ENCODE peak calls at places on chromosomes 1 and 21, in seven cellular contexts. One of them, this sample, is unnamed.

GRCh38 chr1:10841059-10841458 is 44.6 kb upstream of the CASZ1 start:
- DNase-seq in breast epithelium: no peak
- DNase-seq in suprapubic skin: no peak
- DNase-seq in WERI-Rb-1: no peak
- DNase-seq in astrocyte: no peak
- DNase-seq in tibial nerve: no peak
- DNase-seq in CD8-positive, alpha-beta T cell: no peak
- DNase-seq in this sample: no peak

GRCh38 chr1:36151133-36151844 is 2.0 kb upstream of the TRAPPC3 start:
- DNase-seq in CD8-positive, alpha-beta T cell: no peak
- DNase-seq in breast epithelium: no peak
- DNase-seq in suprapubic skin: no peak
- DNase-seq in tibial nerve: no peak
- DNase-seq in astrocyte: no peak
- DNase-seq in WERI-Rb-1: no peak
- DNase-seq in this sample: no peak

GRCh38 chr1:15975358-15975804 is 520 bp downstream of the ZBTB17 start:
- DNase-seq in CD8-positive, alpha-beta T cell: peak; percentile 71
- DNase-seq in WERI-Rb-1: peak; percentile 74
- DNase-seq in astrocyte: peak; percentile 32
- DNase-seq in suprapubic skin: no peak
- DNase-seq in tibial nerve: no peak
- DNase-seq in breast epithelium: no peak
- DNase-seq in this sample: no peak

GRCh38 chr1:51072651-51073050 is 29.4 kb upstream of the C1orf185 start:
- DNase-seq in suprapubic skin: no peak
- DNase-seq in breast epithelium: no peak
- DNase-seq in WERI-Rb-1: no peak
- DNase-seq in tibial nerve: no peak
- DNase-seq in CD8-positive, alpha-beta T cell: no peak
- DNase-seq in astrocyte: no peak
- DNase-seq in this sample: no peak

GRCh38 chr1:47785561-47786271 is 211.5 kb downstream of the TRABD2B start:
- DNase-seq in WERI-Rb-1: peak; percentile 42
- DNase-seq in CD8-positive, alpha-beta T cell: no peak
- DNase-seq in suprapubic skin: no peak
- DNase-seq in breast epithelium: no peak
- DNase-seq in tibial nerve: peak; percentile 23
- DNase-seq in astrocyte: no peak
- DNase-seq in this sample: no peak

GRCh38 chr1:111402083-111402482 is 25.5 kb downstream of the OVGP1 start:
- DNase-seq in CD8-positive, alpha-beta T cell: no peak
- DNase-seq in tibial nerve: no peak
- DNase-seq in breast epithelium: no peak
- DNase-seq in WERI-Rb-1: no peak
- DNase-seq in astrocyte: no peak
- DNase-seq in suprapubic skin: no peak
- DNase-seq in this sample: no peak

GRCh38 chr1:182752077-182752826 is 37.3 kb upstream of the NPL start:
- DNase-seq in astrocyte: peak; percentile 94
- DNase-seq in breast epithelium: no peak
- DNase-seq in suprapubic skin: no peak
- DNase-seq in tibial nerve: no peak
- DNase-seq in WERI-Rb-1: no peak
- DNase-seq in CD8-positive, alpha-beta T cell: no peak
- DNase-seq in this sample: no peak

GRCh38 chr1:230509281-230509977 is 83.3 kb upstream of the PGBD5 start:
- DNase-seq in breast epithelium: no peak
- DNase-seq in tibial nerve: no peak
- DNase-seq in astrocyte: peak; percentile 94
- DNase-seq in suprapubic skin: no peak
- DNase-seq in WERI-Rb-1: no peak
- DNase-seq in CD8-positive, alpha-beta T cell: no peak
- DNase-seq in this sample: no peak

GRCh38 chr1:212727386-212728181 is 27.9 kb upstream of the BATF3 start:
- DNase-seq in WERI-Rb-1: no peak
- DNase-seq in CD8-positive, alpha-beta T cell: no peak
- DNase-seq in suprapubic skin: no peak
- DNase-seq in astrocyte: peak; percentile 93
- DNase-seq in breast epithelium: no peak
- DNase-seq in tibial nerve: no peak
- DNase-seq in this sample: no peak

GRCh38 chr1:204128464-204128963 is 23.3 kb downstream of the ETNK2 start:
- DNase-seq in astrocyte: no peak
- DNase-seq in tibial nerve: no peak
- DNase-seq in suprapubic skin: no peak
- DNase-seq in breast epithelium: no peak
- DNase-seq in WERI-Rb-1: no peak
- DNase-seq in CD8-positive, alpha-beta T cell: no peak
- DNase-seq in this sample: no peak

GRCh38 chr1:85058311-85058710 is 10.0 kb upstream of the MCOLN3 start:
- DNase-seq in CD8-positive, alpha-beta T cell: no peak
- DNase-seq in WERI-Rb-1: no peak
- DNase-seq in astrocyte: no peak
- DNase-seq in suprapubic skin: no peak
- DNase-seq in breast epithelium: no peak
- DNase-seq in tibial nerve: no peak
- DNase-seq in this sample: no peak

GRCh38 chr1:236522937-236523703 is 662 bp upstream of the LGALS8 start:
- DNase-seq in suprapubic skin: no peak
- DNase-seq in WERI-Rb-1: no peak
- DNase-seq in tibial nerve: peak; percentile 7
- DNase-seq in astrocyte: no peak
- DNase-seq in breast epithelium: peak; percentile 20
- DNase-seq in CD8-positive, alpha-beta T cell: no peak
- DNase-seq in this sample: peak; percentile 58

GRCh38 chr1:90507173-90507572 is 209.9 kb downstream of the BARHL2 start:
- DNase-seq in WERI-Rb-1: no peak
- DNase-seq in suprapubic skin: no peak
- DNase-seq in astrocyte: no peak
- DNase-seq in tibial nerve: no peak
- DNase-seq in CD8-positive, alpha-beta T cell: no peak
- DNase-seq in breast epithelium: no peak
- DNase-seq in this sample: no peak

GRCh38 chr21:14889080-14889805 is 175.6 kb downstream of the NRIP1 start:
- DNase-seq in breast epithelium: no peak
- DNase-seq in suprapubic skin: no peak
- DNase-seq in CD8-positive, alpha-beta T cell: no peak
- DNase-seq in astrocyte: peak; percentile 79
- DNase-seq in tibial nerve: peak; percentile 56
- DNase-seq in WERI-Rb-1: no peak
- DNase-seq in this sample: no peak

GRCh38 chr1:229819091-229819490 is 193.0 kb downstream of the URB2 start:
- DNase-seq in astrocyte: no peak
- DNase-seq in CD8-positive, alpha-beta T cell: no peak
- DNase-seq in suprapubic skin: no peak
- DNase-seq in tibial nerve: no peak
- DNase-seq in breast epithelium: no peak
- DNase-seq in WERI-Rb-1: no peak
- DNase-seq in this sample: no peak

GRCh38 chr1:181718034-181718433 is 234.7 kb downstream of the CACNA1E start:
- DNase-seq in breast epithelium: no peak
- DNase-seq in CD8-positive, alpha-beta T cell: no peak
- DNase-seq in astrocyte: no peak
- DNase-seq in tibial nerve: no peak
- DNase-seq in WERI-Rb-1: no peak
- DNase-seq in suprapubic skin: no peak
- DNase-seq in this sample: no peak

GRCh38 chr1:112369389-112370285 is 26.4 kb upstream of the CTTNBP2NL start:
- DNase-seq in CD8-positive, alpha-beta T cell: peak; percentile 78
- DNase-seq in WERI-Rb-1: peak; percentile 86
- DNase-seq in tibial nerve: peak; percentile 94
- DNase-seq in astrocyte: peak; percentile 46
- DNase-seq in breast epithelium: peak; percentile 80
- DNase-seq in suprapubic skin: peak; percentile 92
- DNase-seq in this sample: peak; percentile 84

GRCh38 chr1:230270940-230271325 is 155.2 kb downstream of the PGBD5 start:
- DNase-seq in astrocyte: no peak
- DNase-seq in CD8-positive, alpha-beta T cell: no peak
- DNase-seq in WERI-Rb-1: no peak
- DNase-seq in suprapubic skin: peak; percentile 48
- DNase-seq in tibial nerve: no peak
- DNase-seq in breast epithelium: no peak
- DNase-seq in this sample: no peak

DNA sequence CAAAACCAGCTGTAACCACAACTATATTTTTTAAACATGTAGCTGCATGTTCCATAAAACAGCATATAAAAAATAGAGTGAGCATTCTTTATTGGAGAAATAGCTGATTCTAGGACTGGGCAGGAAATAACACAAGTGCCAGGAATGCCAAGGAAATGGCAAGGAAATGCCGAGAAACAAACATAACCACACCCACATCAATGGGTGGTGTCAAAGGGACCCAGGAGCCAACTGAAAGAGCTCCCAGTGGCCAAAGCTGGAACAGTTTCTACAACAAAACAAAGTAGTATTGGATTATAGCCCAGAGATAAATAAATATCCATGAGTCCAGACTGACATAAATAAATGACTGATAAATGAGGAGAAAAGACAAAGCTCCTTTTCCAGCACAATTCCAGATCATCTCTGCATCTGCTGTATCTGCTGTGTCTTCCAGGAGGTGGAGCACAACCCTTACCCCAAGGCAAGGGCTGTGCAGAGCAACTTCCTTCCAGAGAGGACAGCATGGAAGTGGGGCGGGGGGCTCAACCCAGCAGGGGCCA is 28.1 kb downstream of the ADARB1 start:
- DNase-seq in breast epithelium: no peak
- DNase-seq in CD8-positive, alpha-beta T cell: no peak
- DNase-seq in astrocyte: no peak
- DNase-seq in WERI-Rb-1: no peak
- DNase-seq in suprapubic skin: no peak
- DNase-seq in tibial nerve: no peak
- DNase-seq in this sample: peak; percentile 48
- TF ChIP-seq CTCF in breast epithelium: peak; percentile 27
- TF ChIP-seq CTCF in CD8-positive, alpha-beta T cell: no peak
- TF ChIP-seq CTCF in astrocyte: peak; percentile 28
- TF ChIP-seq CTCF in WERI-Rb-1: peak; percentile 46
- TF ChIP-seq CTCF in suprapubic skin: peak; percentile 31
- TF ChIP-seq CTCF in tibial nerve: peak; percentile 18
- TF ChIP-seq CTCF in this sample: no peak

DNA sequence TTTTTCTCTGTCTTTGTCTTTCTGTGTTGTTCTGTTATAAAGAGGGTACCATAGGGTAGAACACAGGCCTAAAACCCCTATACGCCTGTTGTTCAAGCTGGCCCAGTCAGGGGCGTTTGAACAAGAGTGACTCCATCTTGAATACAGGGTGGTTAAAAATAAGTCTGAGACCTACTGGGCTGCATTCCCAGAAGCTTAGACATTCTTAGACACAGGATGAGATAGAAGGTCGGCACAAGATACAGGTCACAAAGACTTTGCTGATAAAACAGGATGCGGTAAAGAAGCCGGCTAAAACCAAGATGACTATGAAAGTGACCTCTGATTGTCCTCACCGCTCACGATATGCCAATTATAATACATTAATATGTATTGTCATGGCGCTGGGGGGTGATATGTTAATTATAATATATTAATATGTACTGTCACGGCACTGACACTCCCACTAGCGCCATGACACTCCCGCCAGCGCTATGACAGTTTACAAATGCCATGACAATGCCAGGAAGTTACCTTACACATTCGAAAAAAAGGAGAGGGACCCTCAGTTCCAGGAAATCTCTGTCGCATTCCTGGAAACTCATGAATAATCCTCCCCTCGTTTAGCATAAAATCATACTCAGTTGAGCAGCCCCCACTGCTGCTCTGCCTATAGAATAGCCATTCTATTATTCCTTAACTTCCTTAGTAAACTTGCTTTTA is 58.5 kb upstream of the KLHDC7A start:
- DNase-seq in breast epithelium: no peak
- DNase-seq in CD8-positive, alpha-beta T cell: no peak
- DNase-seq in tibial nerve: no peak
- DNase-seq in suprapubic skin: no peak
- DNase-seq in WERI-Rb-1: no peak
- DNase-seq in astrocyte: no peak
- DNase-seq in this sample: no peak
- H3K27ac ChIP-seq in breast epithelium: no peak overlapping the region
- H3K27ac ChIP-seq in CD8-positive, alpha-beta T cell: no peak overlapping the region
- H3K27ac ChIP-seq in tibial nerve: no peak overlapping the region
- H3K27ac ChIP-seq in suprapubic skin: no peak overlapping the region
- H3K27ac ChIP-seq in WERI-Rb-1: no peak overlapping the region
- H3K27ac ChIP-seq in astrocyte: no peak overlapping the region
- H3K27ac ChIP-seq in this sample: no peak overlapping the region

DNA sequence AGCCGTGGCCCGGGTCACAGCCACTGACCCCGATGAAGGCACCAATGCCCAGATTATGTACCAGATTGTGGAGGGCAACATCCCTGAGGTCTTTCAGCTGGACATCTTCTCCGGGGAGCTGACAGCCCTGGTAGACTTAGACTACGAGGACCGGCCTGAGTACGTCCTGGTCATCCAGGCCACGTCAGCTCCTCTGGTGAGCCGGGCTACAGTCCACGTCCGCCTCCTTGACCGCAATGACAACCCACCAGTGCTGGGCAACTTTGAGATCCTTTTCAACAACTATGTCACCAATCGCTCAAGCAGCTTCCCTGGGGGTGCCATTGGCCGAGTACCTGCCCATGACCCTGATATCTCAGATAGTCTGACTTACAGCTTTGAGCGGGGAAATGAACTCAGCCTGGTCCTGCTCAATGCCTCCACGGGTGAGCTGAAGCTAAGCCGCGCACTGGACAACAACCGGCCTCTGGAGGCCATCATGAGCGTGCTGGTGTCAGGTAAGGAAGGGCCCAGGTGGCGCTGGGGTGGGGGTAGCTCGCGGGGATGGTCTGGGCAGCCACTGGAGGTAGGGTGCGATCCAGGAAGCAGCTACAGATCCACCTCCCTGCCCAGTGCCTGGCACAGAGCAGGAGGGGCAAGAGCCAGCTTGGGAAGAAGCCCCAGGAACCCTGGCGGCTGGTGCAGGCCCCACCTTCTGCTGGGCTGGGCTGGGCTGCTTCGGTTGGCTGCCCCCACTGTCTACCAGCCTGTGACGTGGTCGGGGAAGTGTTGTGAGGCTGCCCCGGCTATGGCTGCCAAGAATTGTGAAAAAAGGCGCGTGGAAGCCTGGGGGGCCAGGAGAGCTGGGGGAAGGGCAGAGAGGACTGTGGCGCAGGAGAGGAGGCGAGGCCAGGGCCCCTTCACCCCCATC is 3.8 kb downstream of the CELSR2 start:
- DNase-seq in astrocyte: no peak
- DNase-seq in suprapubic skin: no peak
- DNase-seq in tibial nerve: no peak
- DNase-seq in CD8-positive, alpha-beta T cell: peak; percentile 2
- DNase-seq in breast epithelium: peak; percentile 88
- DNase-seq in WERI-Rb-1: no peak
- DNase-seq in this sample: peak; percentile 78
- H3K4me3 ChIP-seq in astrocyte: no peak overlapping the region
- H3K4me3 ChIP-seq in suprapubic skin: peak overlapping the region; percentile 41
- H3K4me3 ChIP-seq in tibial nerve: peak overlapping the region; percentile 1
- H3K4me3 ChIP-seq in CD8-positive, alpha-beta T cell: no peak overlapping the region
- H3K4me3 ChIP-seq in breast epithelium: peak overlapping the region; percentile 59
- H3K4me3 ChIP-seq in WERI-Rb-1: no peak overlapping the region
- H3K4me3 ChIP-seq in this sample: no peak overlapping the region

DNA sequence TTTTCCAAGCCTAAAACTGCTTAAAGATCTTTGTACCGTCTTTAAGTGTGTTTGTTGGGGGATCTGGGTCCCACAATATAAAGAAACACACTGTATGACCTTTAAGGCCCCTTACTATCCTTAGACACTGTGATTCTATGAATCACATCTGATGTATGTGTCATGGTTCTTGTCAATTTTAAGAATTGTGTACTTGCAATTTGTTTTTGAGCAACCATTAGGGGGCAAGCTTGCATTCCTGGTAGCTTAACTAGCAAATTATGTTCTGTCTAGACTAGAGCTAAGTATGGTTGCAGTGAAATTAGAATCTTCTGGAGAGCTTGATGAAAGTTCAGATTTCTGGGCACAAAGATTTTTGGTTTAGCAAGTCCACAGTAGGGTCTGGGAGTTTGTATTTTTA is 219.5 kb downstream of the TPR start:
- DNase-seq in breast epithelium: no peak
- DNase-seq in tibial nerve: no peak
- DNase-seq in astrocyte: peak; percentile 71
- DNase-seq in CD8-positive, alpha-beta T cell: no peak
- DNase-seq in suprapubic skin: no peak
- DNase-seq in WERI-Rb-1: no peak
- DNase-seq in this sample: no peak
- TF ChIP-seq CTCF in breast epithelium: no peak
- TF ChIP-seq CTCF in tibial nerve: peak; percentile 33
- TF ChIP-seq CTCF in astrocyte: peak; percentile 78
- TF ChIP-seq CTCF in CD8-positive, alpha-beta T cell: no peak
- TF ChIP-seq CTCF in suprapubic skin: no peak
- TF ChIP-seq CTCF in WERI-Rb-1: peak; percentile 37
- TF ChIP-seq CTCF in this sample: peak; percentile 27